ENCODE peak calls at places on chromosomes 11 and 22, in four cellular contexts. One of them, this sample, is unnamed.

GRCh38 chr11:77126861-77127673 is 979 bp upstream of the MYO7A start:
- DNase-seq in right lobe of liver: peak; percentile 75
- DNase-seq in AG04449: no peak
- DNase-seq in thoracic aorta: no peak
- DNase-seq in this sample: peak; percentile 68

GRCh38 chr22:47215851-47216250 is 453.4 kb downstream of the TBC1D22A start:
- DNase-seq in right lobe of liver: no peak
- DNase-seq in AG04449: no peak
- DNase-seq in thoracic aorta: no peak
- DNase-seq in this sample: no peak

GRCh38 chr11:16596231-16596630 is 142.2 kb upstream of the C11orf58 start:
- DNase-seq in right lobe of liver: no peak
- DNase-seq in AG04449: no peak
- DNase-seq in thoracic aorta: no peak
- DNase-seq in this sample: no peak

GRCh38 chr11:113014731-113015455 is 53.7 kb downstream of the NCAM1 start:
- DNase-seq in right lobe of liver: no peak
- DNase-seq in AG04449: no peak
- DNase-seq in thoracic aorta: no peak
- DNase-seq in this sample: peak; percentile 20

GRCh38 chr22:48749555-48750227 is 1078.0 kb downstream of the BRD1 start:
- DNase-seq in right lobe of liver: no peak
- DNase-seq in AG04449: no peak
- DNase-seq in thoracic aorta: no peak
- DNase-seq in this sample: no peak

GRCh38 chr11:10622957-10623787 is 54.7 kb upstream of the LYVE1 start:
- DNase-seq in right lobe of liver: no peak
- DNase-seq in AG04449: no peak
- DNase-seq in thoracic aorta: no peak
- DNase-seq in this sample: no peak

GRCh38 chr11:59283311-59283710 is 70.6 kb upstream of the MPEG1 start:
- DNase-seq in right lobe of liver: no peak
- DNase-seq in AG04449: no peak
- DNase-seq in thoracic aorta: no peak
- DNase-seq in this sample: no peak

GRCh38 chr11:76236092-76237026 is 30.1 kb upstream of the WNT11 start:
- DNase-seq in right lobe of liver: no peak
- DNase-seq in AG04449: no peak
- DNase-seq in thoracic aorta: peak; percentile 28
- DNase-seq in this sample: peak; percentile 63

GRCh38 chr22:29520851-29521250 is 32.7 kb downstream of the THOC5 start:
- DNase-seq in right lobe of liver: no peak
- DNase-seq in AG04449: peak; percentile 55
- DNase-seq in thoracic aorta: no peak
- DNase-seq in this sample: no peak

GRCh38 chr11:77088236-77089003 is 14.2 kb upstream of the OMP start:
- DNase-seq in right lobe of liver: no peak
- DNase-seq in AG04449: no peak
- DNase-seq in thoracic aorta: no peak
- DNase-seq in this sample: peak; percentile 70

GRCh38 chr11:119085523-119085878 is 820 bp downstream of the HMBS start:
- DNase-seq in right lobe of liver: no peak
- DNase-seq in AG04449: no peak
- DNase-seq in thoracic aorta: no peak
- DNase-seq in this sample: peak; percentile 35

GRCh38 chr11:116742104-116742503 is 30.7 kb downstream of the BUD13 start:
- DNase-seq in right lobe of liver: no peak
- DNase-seq in AG04449: no peak
- DNase-seq in thoracic aorta: no peak
- DNase-seq in this sample: no peak

GRCh38 chr11:132496341-132496740 is 1036.0 kb downstream of the OPCML start:
- DNase-seq in right lobe of liver: no peak
- DNase-seq in AG04449: no peak
- DNase-seq in thoracic aorta: no peak
- DNase-seq in this sample: no peak

GRCh38 chr11:20026629-20027545 is 133.4 kb downstream of the DBX1 start:
- DNase-seq in right lobe of liver: no peak
- DNase-seq in AG04449: no peak
- DNase-seq in thoracic aorta: no peak
- DNase-seq in this sample: no peak

GRCh38 chr11:70525466-70525865 is 127.1 kb downstream of the CTTN start:
- DNase-seq in right lobe of liver: no peak
- DNase-seq in AG04449: no peak
- DNase-seq in thoracic aorta: no peak
- DNase-seq in this sample: no peak

GRCh38 chr11:26227311-26227710 is 104.6 kb upstream of the ANO3 start:
- DNase-seq in right lobe of liver: no peak
- DNase-seq in AG04449: peak; percentile 73
- DNase-seq in thoracic aorta: no peak
- DNase-seq in this sample: no peak

GRCh38 chr11:72072348-72072747 is 8.0 kb downstream of the NUMA1 start:
- DNase-seq in right lobe of liver: no peak
- DNase-seq in AG04449: no peak
- DNase-seq in thoracic aorta: no peak
- DNase-seq in this sample: no peak

GRCh38 chr11:115145316-115145715 is 358.9 kb downstream of the CADM1 start:
- DNase-seq in right lobe of liver: no peak
- DNase-seq in AG04449: no peak
- DNase-seq in thoracic aorta: no peak
- DNase-seq in this sample: no peak

GRCh38 chr11:80727315-80727714 is 1286.5 kb upstream of the TENM4 start:
- DNase-seq in right lobe of liver: no peak
- DNase-seq in AG04449: no peak
- DNase-seq in thoracic aorta: no peak
- DNase-seq in this sample: no peak

GRCh38 chr11:83219095-83219494 is 25.6 kb downstream of the ANKRD42 start:
- DNase-seq in right lobe of liver: no peak
- DNase-seq in AG04449: no peak
- DNase-seq in thoracic aorta: no peak
- DNase-seq in this sample: no peak

GRCh38 chr22:46547179-46547882 is 9.9 kb upstream of the CELSR1 start:
- DNase-seq in right lobe of liver: no peak
- DNase-seq in AG04449: no peak
- DNase-seq in thoracic aorta: no peak
- DNase-seq in this sample: no peak

GRCh38 chr11:105046898-105047579 is 1.9 kb upstream of the CARD16 start:
- DNase-seq in right lobe of liver: no peak
- DNase-seq in AG04449: peak; percentile 97
- DNase-seq in thoracic aorta: no peak
- DNase-seq in this sample: peak; percentile 35

GRCh38 chr22:33465554-33465953 is 407.4 kb upstream of the SYN3 start:
- DNase-seq in right lobe of liver: no peak
- DNase-seq in AG04449: no peak
- DNase-seq in thoracic aorta: no peak
- DNase-seq in this sample: no peak

GRCh38 chr11:68338041-68338800 is 25.8 kb downstream of the LRP5 start:
- DNase-seq in right lobe of liver: no peak
- DNase-seq in AG04449: peak; percentile 29
- DNase-seq in thoracic aorta: no peak
- DNase-seq in this sample: no peak

GRCh38 chr22:25749420-25750169 is 7.6 kb downstream of the MYO18B start:
- DNase-seq in right lobe of liver: no peak
- DNase-seq in AG04449: no peak
- DNase-seq in thoracic aorta: no peak
- DNase-seq in this sample: no peak

GRCh38 chr22:38733329-38734202 is 22.2 kb downstream of the SUN2 start:
- DNase-seq in right lobe of liver: peak; percentile 86
- DNase-seq in AG04449: no peak
- DNase-seq in thoracic aorta: no peak
- DNase-seq in this sample: peak; percentile 70

GRCh38 chr11:69496631-69497220 is 15.3 kb downstream of the LINC01488 start:
- DNase-seq in right lobe of liver: no peak
- DNase-seq in AG04449: no peak
- DNase-seq in thoracic aorta: no peak
- DNase-seq in this sample: no peak

GRCh38 chr11:19493446-19493845 is 219.2 kb upstream of the NAV2 start:
- DNase-seq in right lobe of liver: no peak
- DNase-seq in AG04449: no peak
- DNase-seq in thoracic aorta: no peak
- DNase-seq in this sample: no peak

GRCh38 chr11:2791521-2792375 is 92.0 kb upstream of the KCNQ1OT1 start:
- DNase-seq in right lobe of liver: peak; percentile 42
- DNase-seq in AG04449: no peak
- DNase-seq in thoracic aorta: no peak
- DNase-seq in this sample: peak; percentile 14

GRCh38 chr11:46277623-46278386 is at the start of gene CREB3L1:
- DNase-seq in right lobe of liver: no peak
- DNase-seq in AG04449: no peak
- DNase-seq in thoracic aorta: no peak
- DNase-seq in this sample: peak; percentile 81

GRCh38 chr11:127640822-127641485 is 640.4 kb upstream of the KIRREL3 start:
- DNase-seq in right lobe of liver: no peak
- DNase-seq in AG04449: no peak
- DNase-seq in thoracic aorta: no peak
- DNase-seq in this sample: no peak

GRCh38 chr11:124075841-124076571 is 34.9 kb upstream of the OR10G7 start:
- DNase-seq in right lobe of liver: no peak
- DNase-seq in AG04449: no peak
- DNase-seq in thoracic aorta: no peak
- DNase-seq in this sample: peak; percentile 61
- H3K4me3 ChIP-seq in right lobe of liver: peak overlapping the region; percentile 16
- H3K4me3 ChIP-seq in AG04449: peak overlapping the region; percentile 55
- H3K4me3 ChIP-seq in thoracic aorta: peak overlapping the region; percentile 72
- H3K4me3 ChIP-seq in this sample: peak overlapping the region; percentile 27

DNA sequence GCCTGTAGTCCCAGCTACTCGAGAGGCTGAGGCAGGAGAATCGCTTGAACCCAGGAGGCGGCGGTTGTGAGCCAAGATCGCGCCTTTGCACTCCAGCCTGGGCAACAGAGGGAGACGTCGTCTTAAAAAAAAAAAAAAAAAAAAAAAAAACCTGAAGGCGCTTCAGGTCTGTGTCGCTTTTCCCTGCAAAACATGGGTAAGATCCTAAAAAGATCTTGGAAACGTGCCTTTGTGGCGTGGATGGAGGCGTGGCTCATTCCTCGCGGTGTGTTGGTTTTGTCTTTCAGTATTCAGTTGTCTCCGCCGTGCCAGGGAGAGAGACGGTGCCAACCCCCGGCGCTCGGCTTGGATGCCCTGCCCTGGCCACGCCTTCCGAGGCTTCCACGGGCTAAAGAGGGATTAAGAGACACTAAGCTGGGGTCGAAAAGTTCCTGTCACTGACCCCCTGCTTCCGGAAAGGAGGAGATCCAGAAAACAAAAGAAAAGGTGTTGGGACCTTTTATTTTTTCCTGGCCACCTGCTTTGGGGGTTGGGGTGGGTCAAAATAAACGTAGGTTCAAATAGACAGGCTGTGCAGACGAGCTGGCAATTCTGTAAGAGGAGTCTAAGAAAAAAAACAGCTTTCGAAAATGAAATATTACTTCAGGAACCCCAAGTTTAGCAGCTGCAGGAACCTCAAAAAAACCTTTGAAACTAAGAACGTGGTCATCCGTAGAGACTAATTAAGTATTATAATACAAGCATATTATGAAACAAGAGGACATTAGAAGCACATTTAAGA is 1.1 kb upstream of the SLC35F2 start:
- DNase-seq in right lobe of liver: peak; percentile 60
- DNase-seq in AG04449: no peak
- DNase-seq in thoracic aorta: no peak
- DNase-seq in this sample: peak; percentile 79
- H3K4me3 ChIP-seq in right lobe of liver: peak overlapping the region; percentile 47
- H3K4me3 ChIP-seq in AG04449: peak overlapping the region; percentile 64
- H3K4me3 ChIP-seq in thoracic aorta: peak overlapping the region; percentile 96
- H3K4me3 ChIP-seq in this sample: peak overlapping the region; percentile 65

GRCh38 chr11:121670792-121671275 is 218.1 kb upstream of the SORL1-AS1 start:
- DNase-seq in right lobe of liver: no peak
- DNase-seq in AG04449: no peak
- DNase-seq in thoracic aorta: no peak
- DNase-seq in this sample: no peak
- H3K4me3 ChIP-seq in right lobe of liver: no peak overlapping the region
- H3K4me3 ChIP-seq in AG04449: no peak overlapping the region
- H3K4me3 ChIP-seq in thoracic aorta: peak overlapping the region; percentile 32
- H3K4me3 ChIP-seq in this sample: no peak overlapping the region

DNA sequence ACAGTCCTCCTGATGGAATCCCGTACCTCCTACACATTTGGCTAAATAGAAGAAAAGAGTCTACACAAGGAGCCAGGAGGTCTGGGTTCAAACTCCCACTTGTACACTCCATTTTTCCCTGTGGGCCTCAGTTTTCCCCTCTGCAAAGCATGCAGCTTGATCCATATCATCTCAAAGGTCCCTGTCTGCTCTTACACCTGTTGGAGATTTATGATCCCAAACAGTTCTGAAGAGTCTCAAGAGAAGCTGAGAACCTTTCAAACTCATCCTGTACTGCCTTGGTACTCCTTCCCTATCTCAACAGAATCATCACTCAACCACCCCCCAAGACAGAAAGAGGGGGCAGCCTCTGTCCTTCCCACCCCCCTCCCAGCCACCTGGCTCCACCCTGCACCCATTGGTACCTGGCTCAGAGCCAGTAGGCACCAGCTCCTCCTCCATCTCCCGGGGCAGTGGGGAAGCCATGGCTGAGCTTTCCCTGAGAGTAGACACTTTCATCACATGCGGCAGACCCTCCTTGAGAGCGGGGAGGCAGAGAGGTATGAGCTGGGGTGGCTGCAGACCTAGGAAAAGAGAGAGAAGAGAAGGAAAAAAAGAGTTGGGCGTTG is 3.3 kb downstream of the TNKS1BP1 start:
- DNase-seq in right lobe of liver: no peak
- DNase-seq in AG04449: no peak
- DNase-seq in thoracic aorta: no peak
- DNase-seq in this sample: no peak
- H3K4me3 ChIP-seq in right lobe of liver: peak overlapping the region; percentile 28
- H3K4me3 ChIP-seq in AG04449: peak overlapping the region; percentile 90
- H3K4me3 ChIP-seq in thoracic aorta: peak overlapping the region; percentile 89
- H3K4me3 ChIP-seq in this sample: no peak overlapping the region

DNA sequence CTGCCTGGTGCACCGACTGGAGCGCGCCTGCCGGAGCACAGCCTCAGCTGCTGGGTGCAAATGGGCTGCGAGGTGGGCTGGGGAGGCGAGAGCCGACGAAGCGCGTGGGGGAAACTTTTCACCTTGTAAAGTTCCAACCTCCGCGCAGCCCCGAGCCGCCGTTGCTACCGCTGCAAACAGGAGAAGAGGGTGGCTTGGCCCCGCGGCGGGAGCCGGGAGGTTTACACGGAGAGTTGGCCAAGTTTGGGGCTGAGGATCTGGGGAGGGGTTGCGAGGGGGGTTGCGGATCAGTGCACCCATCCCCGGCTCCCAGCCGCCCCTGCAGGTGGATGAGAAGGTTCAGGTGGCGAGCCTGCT is 566 bp downstream of the FAT3 start:
- DNase-seq in right lobe of liver: no peak
- DNase-seq in AG04449: no peak
- DNase-seq in thoracic aorta: no peak
- DNase-seq in this sample: no peak
- H3K4me3 ChIP-seq in right lobe of liver: no peak overlapping the region
- H3K4me3 ChIP-seq in AG04449: peak overlapping the region; percentile 62
- H3K4me3 ChIP-seq in thoracic aorta: peak overlapping the region; percentile 85
- H3K4me3 ChIP-seq in this sample: peak overlapping the region; percentile 30

This sample was measured in transverse colon.